ENCODE peak calls at places on chromosomes 4 and X, in five cellular contexts. L, U, K, O and V are unnamed samples.

GRCh38 chrX:155188786-155189185 is 27.5 kb upstream of the VBP1 start:
- DNase-seq in L (no peak), O (no peak), K (no peak), U (no peak), V (no peak)

GRCh38 chr4:152640058-152640921 is 39.5 kb downstream of the TMEM154 start:
- DNase-seq in U (no peak), O (no peak), L (no peak), K (no peak), V (no peak)

GRCh38 chrX:57900961-57901360 is 9.3 kb downstream of the ZXDA start:
- DNase-seq in O (no peak), K (no peak), L (no peak), U (no peak), V (no peak)

GRCh38 chr4:150569384-150569987 is 12.5 kb upstream of the MAB21L2 start:
- DNase-seq in O (peak; percentile 43), U (no peak), K (no peak), L (no peak), V (no peak)

GRCh38 chrX:20144491-20144890 is 2.9 kb upstream of the EIF1AX start:
- DNase-seq in K (no peak), L (no peak), U (no peak), O (no peak), V (no peak)

GRCh38 chr4:168784786-168785461 is 225.1 kb downstream of the CBR4 start:
- DNase-seq in U (no peak), L (peak; percentile 81), K (no peak), O (no peak), V (no peak)

GRCh38 chrX:78321809-78322208 is 5.6 kb downstream of the CYSLTR1 start:
- DNase-seq in O (no peak), U (peak; percentile 13), L (no peak), K (no peak), V (no peak)

GRCh38 chr4:25233194-25233593 is 639 bp upstream of the PI4K2B start:
- DNase-seq in L (no peak), O (no peak), K (no peak), U (no peak), V (no peak)

GRCh38 chrX:47991263-47992092 is 12.3 kb downstream of the ZNF182 start:
- DNase-seq in O (peak; percentile 11), U (no peak), K (no peak), L (no peak), V (no peak)

GRCh38 chrX:154019633-154020499 is at the start of gene IRAK1:
- DNase-seq in K (peak; percentile 23), O (no peak), L (peak; percentile 75), U (peak; percentile 60), V (peak; percentile 41)

GRCh38 chrX:30597258-30598012 is 19.9 kb upstream of the TASL start:
- DNase-seq in U (no peak), L (no peak), O (no peak), K (no peak), V (no peak)

GRCh38 chr4:76691767-76692689 is 205.9 kb downstream of the SOWAHB start:
- DNase-seq in U (no peak), K (no peak), L (no peak), O (no peak), V (no peak)

GRCh38 chr4:25859429-25860148 is 3.2 kb downstream of the SEL1L3 start:
- DNase-seq in O (no peak), K (no peak), L (no peak), U (no peak), V (no peak)

GRCh38 chrX:103831803-103832544 is at the start of gene RAB9B:
- DNase-seq in L (no peak), U (peak; percentile 84), K (peak; percentile 40), O (no peak), V (peak; percentile 79)

GRCh38 chr4:105140684-105141490 is 5.8 kb upstream of the TET2 start:
- DNase-seq in K (no peak), U (no peak), O (no peak), L (no peak), V (no peak)

GRCh38 chr4:10732235-10732975 is 47.8 kb upstream of the CLNK start:
- DNase-seq in U (no peak), O (no peak), L (no peak), K (no peak), V (no peak)

GRCh38 chrX:88424071-88424470 is 323.0 kb upstream of the CPXCR1 start:
- DNase-seq in K (no peak), O (no peak), U (no peak), L (no peak), V (no peak)

GRCh38 chrX:108699368-108699767 is 37.0 kb downstream of the IRS4 start:
- DNase-seq in L (no peak), U (no peak), K (no peak), O (no peak), V (no peak)

GRCh38 chr4:28073860-28074555 is 1213.4 kb downstream of the STIM2 start:
- DNase-seq in K (no peak), L (no peak), U (no peak), O (no peak), V (no peak)

GRCh38 chrX:24946369-24946768 is 69.4 kb downstream of the ARX start:
- DNase-seq in L (no peak), K (no peak), U (no peak), O (no peak), V (no peak)

GRCh38 chrX:115949900-115950822 is 220.4 kb upstream of the AGTR2 start:
- DNase-seq in O (no peak), U (peak; percentile 41), K (no peak), L (peak; percentile 46), V (no peak)

GRCh38 chr4:123232439-123232838 is 164.2 kb upstream of the SPRY1 start:
- DNase-seq in U (no peak), K (no peak), L (no peak), O (no peak), V (no peak)

GRCh38 chr4:170741856-170742255 is 652.1 kb upstream of the AADAT start:
- DNase-seq in L (no peak), O (no peak), K (no peak), U (no peak), V (no peak)

GRCh38 chr4:131091896-131092295 is 1995.9 kb downstream of the C4orf33 start:
- DNase-seq in U (no peak), L (no peak), O (no peak), K (no peak), V (no peak)

GRCh38 chr4:111556861-111557260 is 588.4 kb upstream of the FAM241A start:
- DNase-seq in L (no peak), O (no peak), K (no peak), U (no peak), V (no peak)

DNA sequence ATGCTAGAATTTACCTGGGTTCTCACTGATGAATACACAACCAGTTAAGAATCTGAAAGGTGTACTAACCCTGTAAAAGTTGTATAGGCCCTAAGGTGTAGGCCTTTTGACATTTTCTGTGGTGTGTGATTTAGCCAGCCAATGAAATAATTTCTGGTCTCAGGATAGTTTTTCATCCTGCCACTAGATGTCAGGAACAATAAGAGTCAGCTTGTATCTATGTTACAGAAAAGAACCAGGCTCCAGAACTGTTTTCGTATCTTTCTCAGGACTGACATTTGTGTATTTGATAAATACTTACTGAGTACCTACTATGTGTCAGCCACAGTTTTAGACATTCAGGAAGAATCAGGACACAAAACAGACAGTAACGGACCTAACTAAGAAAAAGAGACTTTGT is 673.6 kb upstream of the TENM3 start:
- DNase-seq in U (no peak), K (no peak), O (peak; percentile 32), L (no peak), V (no peak)
- TF ChIP-seq CTCF in U (no peak), K (peak; percentile 69), O (peak; percentile 62), L (peak; percentile 32), V (peak; percentile 57)

GRCh38 chr4:40736910-40737309 is 12.8 kb upstream of the NSUN7 start:
- DNase-seq in L (no peak), K (no peak), U (no peak), O (peak; percentile 10), V (no peak)
- TF ChIP-seq CTCF in L (peak; percentile 66), K (peak; percentile 60), U (no peak), O (peak; percentile 35), V (no peak)

DNA sequence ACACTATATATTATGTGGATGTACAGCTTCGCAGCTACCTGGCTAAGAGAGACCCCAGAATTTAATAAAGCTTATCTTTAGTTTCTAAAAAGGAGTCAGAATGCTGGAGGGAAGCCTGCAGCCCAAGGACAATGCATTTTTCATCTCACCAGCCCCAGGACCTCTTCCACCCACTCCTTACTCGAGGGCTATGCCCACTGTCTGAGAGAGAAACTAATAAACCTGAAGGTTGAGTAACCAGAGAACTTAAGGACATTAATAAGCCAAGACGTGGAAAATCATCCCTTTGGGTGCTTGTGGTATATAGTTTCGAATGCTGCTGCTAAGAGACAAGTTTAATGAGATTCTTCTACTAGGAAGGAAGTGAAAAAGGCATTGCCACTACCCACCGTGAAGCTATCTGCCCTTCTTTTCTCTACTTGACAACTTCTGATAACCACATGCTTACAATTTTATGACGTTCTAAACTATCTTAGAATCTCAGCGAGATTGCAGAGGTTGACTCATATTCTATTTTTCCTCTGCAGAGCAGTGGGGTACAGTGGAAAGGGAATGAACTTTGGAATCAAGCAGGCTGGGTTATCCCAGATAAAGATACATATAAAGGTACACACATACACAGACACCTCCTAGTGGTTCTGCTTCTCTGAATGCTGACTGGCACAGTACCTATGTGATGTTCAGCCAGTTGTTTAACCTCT is 3.3 kb downstream of the RELL1 start:
- DNase-seq in U (no peak), K (no peak), O (no peak), L (no peak), V (no peak)
- TF ChIP-seq CTCF in U (no peak), K (no peak), O (no peak), L (no peak), V (no peak)

DNA sequence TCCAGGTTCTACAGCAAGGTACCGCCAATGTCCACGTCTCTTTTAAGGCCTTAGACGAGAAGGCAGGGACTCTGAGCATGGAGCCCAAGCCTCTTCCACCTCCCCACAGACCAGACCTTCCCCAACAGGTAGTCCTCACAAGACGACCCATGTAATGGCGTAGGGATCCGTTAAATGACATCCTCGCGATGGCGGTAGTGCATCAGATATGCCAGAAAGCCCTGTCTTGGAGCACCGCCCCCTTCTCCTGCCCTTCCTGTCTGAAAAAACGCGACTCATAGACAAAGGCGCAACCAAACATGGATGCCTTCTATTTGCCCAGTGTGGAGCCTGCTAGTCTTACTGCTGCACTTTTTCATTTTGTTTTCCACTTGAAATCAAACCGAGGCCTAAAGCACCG is 185.4 kb downstream of the OR13H1 start:
- DNase-seq in L (no peak), O (peak; percentile 79), K (no peak), U (peak; percentile 87), V (no peak)
- TF ChIP-seq CTCF in L (no peak), O (peak; percentile 55), K (no peak), U (no peak), V (no peak)

GRCh38 chr4:164937576-164938270 is 39.7 kb downstream of the TRIM61 start:
- DNase-seq in L (no peak), O (no peak), U (no peak), K (no peak), V (no peak)
- TF ChIP-seq CTCF in L (no peak), O (peak; percentile 8), U (no peak), K (peak; percentile 26), V (no peak)

GRCh38 chr4:53315300-53315699 is 50.6 kb downstream of the SCFD2 start:
- DNase-seq in L (no peak), K (no peak), U (no peak), O (no peak), V (no peak)

GRCh38 chr4:53314257-53314656 is 51.6 kb downstream of the SCFD2 start:
- DNase-seq in K (no peak), U (no peak), L (no peak), O (no peak), V (no peak)

GRCh38 chr4:53307819-53308773 is 57.8 kb downstream of the SCFD2 start:
- DNase-seq in L (no peak), K (no peak), U (no peak), O (no peak), V (no peak)

GRCh38 chr4:53309321-53310020 is 56.4 kb downstream of the SCFD2 start:
- DNase-seq in U (no peak), O (no peak), L (no peak), K (no peak), V (no peak)

GRCh38 chr4:53313510-53313909 is 52.4 kb downstream of the SCFD2 start:
- DNase-seq in U (no peak), O (no peak), K (peak; percentile 11), L (no peak), V (no peak)
- TF ChIP-seq CTCF in U (no peak), O (no peak), K (peak; percentile 35), L (no peak), V (no peak)